ENCODE peak calls at places on chromosomes 1 and 21, in four cellular contexts. T is K562, N is GM12878, U is HepG2. E is an unnamed sample.

GRCh38 chr1:24411963-24412362 is 1.6 kb downstream of the STPG1 start:
- DNase-seq in T (peak; percentile 68), N (no peak), U (no peak), E (no peak)

GRCh38 chr21:38311765-38312164 is 55.0 kb downstream of the KCNJ15 start:
- DNase-seq in T (no peak), N (no peak), U (no peak), E (no peak)

GRCh38 chr21:35244514-35244913 is 195.4 kb upstream of the RUNX1 start:
- DNase-seq in T (no peak), N (no peak), U (no peak), E (no peak)

GRCh38 chr1:171740987-171741871 is 636 bp downstream of the VAMP4 start:
- DNase-seq in T (peak; percentile 80), N (peak; percentile 30), U (peak; percentile 36), E (no peak)

GRCh38 chr1:107277022-107277421 is 136.2 kb downstream of the NTNG1 start:
- DNase-seq in T (no peak), N (no peak), U (peak; percentile 46), E (peak; percentile 54)

GRCh38 chr1:34926894-34927293 is 2.6 kb downstream of the DLGAP3 start:
- DNase-seq in T (no peak), N (no peak), U (no peak), E (no peak)

GRCh38 chr1:172167801-172168596 is 252.5 kb upstream of the C1orf105 start:
- DNase-seq in T (no peak), N (no peak), U (no peak), E (no peak)

GRCh38 chr1:231918239-231919015 is 291.8 kb downstream of the DISC1 start:
- DNase-seq in T (no peak), N (peak; percentile 8), U (no peak), E (no peak)

GRCh38 chr1:106608836-106609235 is 447.6 kb upstream of the PRMT6 start:
- DNase-seq in T (no peak), N (no peak), U (no peak), E (no peak)

GRCh38 chr1:230263573-230264195 is 162.4 kb downstream of the PGBD5 start:
- DNase-seq in T (no peak), N (no peak), U (no peak), E (no peak)

GRCh38 chr1:180502361-180503273 is at the start of gene ACBD6:
- DNase-seq in T (peak; percentile 94), N (peak; percentile 51), U (peak; percentile 71), E (peak; percentile 95)

GRCh38 chr1:118928739-118929554 is 59.2 kb downstream of the TBX15 start:
- DNase-seq in T (peak; percentile 27), N (no peak), U (peak; percentile 41), E (peak; percentile 51)

GRCh38 chr21:29487154-29487553 is 188.4 kb downstream of the BACH1 start:
- DNase-seq in T (no peak), N (no peak), U (no peak), E (no peak)

GRCh38 chr1:101238041-101238515 is 1.3 kb downstream of the S1PR1 start:
- DNase-seq in T (no peak), N (no peak), U (no peak), E (no peak)

GRCh38 chr1:240691521-240692338 is 79.8 kb upstream of the GREM2 start:
- DNase-seq in T (no peak), N (no peak), U (peak; percentile 5), E (peak; percentile 27)

GRCh38 chr1:8121261-8122159 is 95.4 kb upstream of the ERRFI1 start:
- DNase-seq in T (no peak), N (no peak), U (peak; percentile 91), E (no peak)
- TF ChIP-seq ATF2 in T (no peak), N (no peak), U (no peak), E (no peak)

GRCh38 chr1:222728746-222729145 is 8.3 kb upstream of the FAM177B start:
- DNase-seq in T (no peak), N (no peak), U (no peak), E (no peak)
- TF ChIP-seq EZH2 in T (no peak), N (no peak), U (no peak), E (no peak)

GRCh38 chr1:229231754-229232119 is 39.2 kb upstream of the RAB4A start:
- DNase-seq in T (no peak), N (no peak), U (no peak), E (peak; percentile 44)

GRCh38 chr1:229238231-229238630 is 32.7 kb upstream of the RAB4A start:
- DNase-seq in T (no peak), N (no peak), U (no peak), E (no peak)

GRCh38 chr1:229237320-229237719 is 33.6 kb upstream of the RAB4A start:
- DNase-seq in T (no peak), N (no peak), U (no peak), E (peak; percentile 30)

GRCh38 chr1:229230893-229231753 is 39.8 kb upstream of the RAB4A start:
- DNase-seq in T (no peak), N (no peak), U (no peak), E (peak; percentile 57)

GRCh38 chr1:229234870-229235472 is 35.9 kb upstream of the RAB4A start:
- DNase-seq in T (no peak), N (no peak), U (no peak), E (no peak)
- TF ChIP-seq ATF2 in T (no peak), N (no peak), U (no peak), E (no peak)

GRCh38 chr1:209208648-209209047 is 374.9 kb upstream of the CAMK1G start:
- DNase-seq in T (no peak), N (no peak), U (no peak), E (no peak)

GRCh38 chr1:209205039-209205438 is 378.5 kb upstream of the CAMK1G start:
- DNase-seq in T (no peak), N (no peak), U (no peak), E (no peak)

GRCh38 chr1:209207126-209207700 is 376.3 kb upstream of the CAMK1G start:
- DNase-seq in T (no peak), N (no peak), U (no peak), E (no peak)

GRCh38 chr1:209202826-209203439 is 380.6 kb upstream of the CAMK1G start:
- DNase-seq in T (peak; percentile 47), N (no peak), U (peak; percentile 46), E (no peak)

DNA sequence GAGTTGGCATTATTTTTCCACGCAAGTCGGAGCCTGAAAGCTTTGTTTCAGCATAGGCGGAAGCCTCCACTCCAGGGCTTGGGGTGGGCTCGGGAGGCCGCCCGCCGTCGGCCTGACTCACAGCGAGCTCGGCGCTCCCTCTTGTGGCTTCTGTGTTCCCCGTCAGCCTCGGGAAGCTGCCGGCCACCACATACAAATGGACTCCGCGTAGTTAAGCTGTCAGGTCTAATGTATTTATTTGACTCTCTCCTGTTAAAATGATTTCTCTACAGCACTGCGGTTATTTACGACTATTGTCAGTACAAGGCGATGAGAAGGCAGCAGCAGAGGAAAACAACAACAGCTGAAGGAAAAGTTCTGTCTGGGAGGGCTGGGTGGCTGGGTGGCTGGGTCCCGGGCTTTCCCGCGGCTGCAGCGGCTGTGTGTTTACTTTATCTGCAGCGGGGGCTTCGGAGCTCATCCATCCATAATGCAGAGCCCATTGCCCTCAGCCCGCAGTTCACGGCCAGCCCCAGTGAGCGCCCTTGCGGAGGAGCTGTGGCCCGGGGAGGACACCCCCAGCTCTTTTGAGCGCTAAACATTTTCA is 375.7 kb upstream of the CAMK1G start:
- DNase-seq in T (peak; percentile 46), N (no peak), U (peak; percentile 24), E (peak; percentile 62)
- TF ChIP-seq EZH2 in T (no peak), N (no peak), U (no peak), E (no peak)

GRCh38 chr1:222040163-222040900 is 298.4 kb upstream of the DUSP10 start:
- DNase-seq in T (no peak), N (no peak), U (no peak), E (no peak)

GRCh38 chr1:222037720-222038119 is 295.8 kb upstream of the DUSP10 start:
- DNase-seq in T (no peak), N (no peak), U (no peak), E (no peak)

GRCh38 chr1:222031286-222031685 is 289.4 kb upstream of the DUSP10 start:
- DNase-seq in T (no peak), N (no peak), U (no peak), E (no peak)

GRCh38 chr1:222038971-222039370 is 297.1 kb upstream of the DUSP10 start:
- DNase-seq in T (no peak), N (no peak), U (no peak), E (no peak)

GRCh38 chr1:222034790-222035189 is 292.9 kb upstream of the DUSP10 start:
- DNase-seq in T (no peak), N (no peak), U (no peak), E (no peak)
- TF ChIP-seq ATF2 in T (no peak), N (no peak), U (no peak), E (no peak)

GRCh38 chr1:247110627-247111258 is 6.6 kb upstream of the ZNF669 start:
- DNase-seq in T (peak; percentile 72), N (no peak), U (no peak), E (no peak)
- TF ChIP-seq EZH2 in T (no peak), N (no peak), U (no peak), E (no peak)

GRCh38 chr1:236165238-236165981 is 23.1 kb downstream of the GPR137B start:
- DNase-seq in T (no peak), N (no peak), U (no peak), E (no peak)
- TF ChIP-seq ATF2 in T (no peak), N (no peak), U (no peak), E (no peak)

E was measured in H1.